ENCODE peak calls at places on chromosomes 11 and 22, in seven cellular contexts. P is mesendoderm, E is IMR-90, T is H1, K is H9, D is trophoblast cell, B is mesenchymal stem cell. C is an unnamed sample.
A peak's percentile ranks its signal among the peaks of the same experiment; 100 is the strongest.

GRCh38 chr11:78564037-78564888 is 10.4 kb downstream of the NARS2 start:
- DNase-seq in P (peak; percentile 65), K (no peak), B (peak; percentile 72), D (peak; percentile 52), T (no peak), E (peak; percentile 76), C (peak; percentile 43)

GRCh38 chr11:9569588-9570164 is 3.8 kb upstream of the WEE1 start:
- DNase-seq in E (no peak), B (no peak), P (no peak), T (no peak), D (no peak), K (no peak), C (no peak)

GRCh38 chr11:68331338-68331947 is 19.1 kb downstream of the LRP5 start:
- DNase-seq in D (peak; percentile 39), P (no peak), E (no peak), T (no peak), K (no peak), B (no peak), C (no peak)

GRCh38 chr11:29448246-29448877 is 568.5 kb downstream of the KCNA4 start:
- DNase-seq in K (no peak), T (no peak), E (peak; percentile 25), D (no peak), P (peak; percentile 30), B (peak; percentile 17), C (peak; percentile 23)

GRCh38 chr11:99244613-99245012 is 223.9 kb downstream of the CNTN5 start:
- DNase-seq in K (no peak), E (peak; percentile 0), D (no peak), T (no peak), B (peak; percentile 26), P (no peak), C (no peak)

GRCh38 chr22:40036591-40037225 is 42.0 kb downstream of the FAM83F start:
- DNase-seq in E (peak; percentile 76), T (peak; percentile 58), P (peak; percentile 82), K (peak; percentile 83), D (peak; percentile 62), B (peak; percentile 75), C (peak; percentile 63)

GRCh38 chr11:12088047-12088481 is 22.3 kb upstream of the MICAL2 start:
- DNase-seq in B (peak; percentile 88), K (no peak), T (no peak), P (peak; percentile 51), D (no peak), E (peak; percentile 77), C (no peak)

GRCh38 chr11:905952-906351 is 4.7 kb downstream of the CHID1 start:
- DNase-seq in P (no peak), T (no peak), B (no peak), K (no peak), D (no peak), E (no peak), C (no peak)

GRCh38 chr11:9972917-9973504 is 309.1 kb downstream of the SWAP70 start:
- DNase-seq in T (no peak), K (no peak), B (peak; percentile 58), E (peak; percentile 70), P (peak; percentile 60), D (peak; percentile 18), C (peak; percentile 5)

GRCh38 chr11:71268706-71269321 is 16.4 kb upstream of the SHANK2 start:
- DNase-seq in D (no peak), T (no peak), E (no peak), B (no peak), P (no peak), K (peak; percentile 15), C (no peak)

GRCh38 chr11:2151500-2152257 is 9.3 kb downstream of the INS start:
- DNase-seq in B (peak; percentile 70), E (peak; percentile 54), P (peak; percentile 81), T (no peak), D (peak; percentile 84), K (peak; percentile 84), C (peak; percentile 86)

GRCh38 chr11:133930053-133930766 is 26.6 kb downstream of the IGSF9B start:
- DNase-seq in T (no peak), D (no peak), E (no peak), B (no peak), P (no peak), K (no peak), C (no peak)
- H3K4ac ChIP-seq in T (no peak overlapping the region), D (no peak overlapping the region), E (no peak overlapping the region), B (no peak overlapping the region), P (no peak overlapping the region), K (no peak overlapping the region), C (no peak overlapping the region)

GRCh38 chr11:92828576-92828975 is 140.9 kb upstream of the MTNR1B start:
- DNase-seq in K (no peak), B (no peak), D (no peak), T (no peak), E (no peak), P (peak; percentile 51), C (peak; percentile 17)
- H3K4ac ChIP-seq in K (no peak overlapping the region), B (no peak overlapping the region), D (no peak overlapping the region), T (no peak overlapping the region), E (no peak overlapping the region), P (no peak overlapping the region), C (no peak overlapping the region)

GRCh38 chr11:33691051-33691864 is 9.4 kb downstream of the C11orf91 start:
- DNase-seq in T (no peak), D (peak; percentile 68), B (no peak), K (no peak), E (no peak), P (peak; percentile 62), C (no peak)
- H3K4ac ChIP-seq in T (no peak overlapping the region), D (no peak overlapping the region), B (peak overlapping the region; percentile 84), K (no peak overlapping the region), E (peak overlapping the region; percentile 100), P (no peak overlapping the region), C (no peak overlapping the region)

GRCh38 chr22:20173720-20174119 is 22.9 kb upstream of the CCDC188 start:
- DNase-seq in E (no peak), K (no peak), B (no peak), P (no peak), T (no peak), D (no peak), C (no peak)
- H3K4ac ChIP-seq in E (no peak overlapping the region), K (no peak overlapping the region), B (no peak overlapping the region), P (no peak overlapping the region), T (no peak overlapping the region), D (no peak overlapping the region), C (no peak overlapping the region)

GRCh38 chr11:33769542-33769941 is 4.8 kb downstream of the FBXO3 start:
- DNase-seq in E (no peak), P (peak; percentile 73), B (no peak), K (no peak), D (peak; percentile 70), T (no peak), C (no peak)
- H3K4ac ChIP-seq in E (no peak overlapping the region), P (no peak overlapping the region), B (no peak overlapping the region), K (no peak overlapping the region), D (no peak overlapping the region), T (no peak overlapping the region), C (no peak overlapping the region)

GRCh38 chr11:4642043-4642442 is 1.7 kb upstream of the OR51E1 start:
- DNase-seq in T (no peak), K (no peak), E (no peak), B (no peak), D (no peak), P (no peak), C (no peak)

GRCh38 chr11:4641501-4641900 is 2.3 kb upstream of the OR51E1 start:
- DNase-seq in D (no peak), T (no peak), E (no peak), P (no peak), B (no peak), K (no peak), C (no peak)

GRCh38 chr11:4643682-4644081 is at the start of gene OR51E1:
- DNase-seq in T (no peak), K (no peak), E (no peak), P (no peak), D (no peak), B (no peak), C (no peak)

GRCh38 chr11:4644233-4644632 is 451 bp downstream of the OR51E1 start:
- DNase-seq in D (no peak), E (no peak), T (no peak), B (no peak), P (no peak), K (no peak), C (no peak)

GRCh38 chr11:4643084-4643483 is 698 bp upstream of the OR51E1 start:
- DNase-seq in T (no peak), P (no peak), B (no peak), K (no peak), D (no peak), E (no peak), C (no peak)
- H3K4ac ChIP-seq in T (no peak overlapping the region), P (no peak overlapping the region), B (no peak overlapping the region), K (no peak overlapping the region), D (no peak overlapping the region), E (no peak overlapping the region), C (no peak overlapping the region)

DNA sequence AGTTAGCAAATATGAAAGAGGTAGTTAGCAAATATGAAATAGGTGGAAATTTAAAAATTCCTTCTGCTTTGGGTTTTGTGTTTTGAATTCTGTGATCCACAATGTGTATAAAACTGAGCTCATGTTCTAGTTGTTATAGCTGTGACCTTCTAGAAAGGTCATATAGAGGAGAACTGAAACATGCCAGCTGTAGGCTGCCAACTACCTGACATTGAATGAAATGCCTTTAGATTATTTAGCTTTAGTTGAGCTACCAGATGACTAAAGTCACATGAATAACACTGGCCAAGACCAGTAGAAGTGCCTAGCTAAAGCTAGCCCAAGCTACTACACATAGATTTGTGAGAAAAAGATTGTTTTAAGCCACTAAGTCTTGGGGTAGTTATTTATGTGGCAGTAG is 5.8 kb upstream of the TCN1 start:
- DNase-seq in K (no peak), T (no peak), P (no peak), D (no peak), B (no peak), E (no peak), C (no peak)
- H3K4ac ChIP-seq in K (no peak overlapping the region), T (no peak overlapping the region), P (no peak overlapping the region), D (no peak overlapping the region), B (no peak overlapping the region), E (no peak overlapping the region), C (no peak overlapping the region)

DNA sequence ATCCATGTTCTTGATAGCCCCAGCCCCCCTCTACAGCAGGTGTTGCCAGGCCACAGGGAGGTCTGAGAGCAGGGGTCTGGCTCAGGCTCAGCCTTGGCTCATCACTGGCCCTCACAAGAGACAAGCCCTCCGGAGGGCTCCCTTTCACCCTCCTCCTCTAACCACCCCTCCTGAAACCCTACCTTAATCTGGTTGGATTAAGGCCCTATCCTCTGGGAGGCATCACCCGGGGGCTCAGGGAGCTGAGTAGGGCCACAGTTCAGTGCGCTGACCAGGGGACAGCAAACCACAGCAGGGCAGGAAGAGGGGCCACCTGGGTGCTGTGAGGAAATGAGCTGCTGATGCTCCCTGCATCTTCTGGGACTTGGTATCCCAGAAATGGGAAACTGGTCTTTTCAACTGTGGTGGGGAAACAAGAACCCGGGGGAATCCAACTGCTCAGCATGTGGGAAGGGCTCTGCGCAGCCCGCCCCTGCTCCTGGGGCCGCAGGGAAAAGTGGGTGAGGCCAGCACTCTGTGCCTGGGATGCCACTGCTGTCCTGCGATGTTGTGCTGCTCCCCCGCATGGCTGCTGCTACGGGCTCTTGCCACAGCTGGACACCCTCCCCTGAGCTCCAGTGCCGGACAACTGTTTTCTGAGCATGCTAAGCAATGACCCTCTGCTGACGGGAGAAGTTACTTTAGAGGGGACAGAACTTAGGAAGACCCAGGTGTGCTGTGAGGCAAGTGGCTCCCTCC is 17.5 kb downstream of the ADORA2A start:
- DNase-seq in E (no peak), D (no peak), B (no peak), T (no peak), K (peak; percentile 35), P (no peak), C (no peak)
- H3K4ac ChIP-seq in E (no peak overlapping the region), D (no peak overlapping the region), B (no peak overlapping the region), T (no peak overlapping the region), K (no peak overlapping the region), P (no peak overlapping the region), C (no peak overlapping the region)

C was measured in neuronal stem cell.